ENCODE peak calls at places on chromosomes 4 and X, in eight cellular contexts. W, F, V, E, O, X, C and P are unnamed samples.

GRCh38 chrX:123731987-123732678 is 719 bp downstream of the THOC2 start:
- DNase-seq in F (peak; percentile 3), C (peak; percentile 34), W (no peak), E (peak; percentile 29), V (no peak), O (peak; percentile 14), X (no peak), P (no peak)

GRCh38 chrX:48648299-48648698 is 35.3 kb upstream of the WAS start:
- DNase-seq in O (peak; percentile 69), E (peak; percentile 20), V (no peak), C (peak; percentile 77), X (peak; percentile 51), F (peak; percentile 45), W (peak; percentile 51), P (peak; percentile 33)

GRCh38 chr4:41538017-41538733 is at the start of gene LIMCH1:
- DNase-seq in V (peak; percentile 47), O (no peak), C (peak; percentile 40), X (no peak), E (no peak), W (peak; percentile 89), F (no peak), P (no peak)

GRCh38 chr4:92235741-92236140 is 68.0 kb upstream of the GRID2 start:
- DNase-seq in C (peak; percentile 38), O (peak; percentile 40), X (no peak), W (no peak), E (no peak), F (no peak), V (no peak), P (no peak)

GRCh38 chr4:38621004-38621684 is 42.9 kb upstream of the KLF3 start:
- DNase-seq in E (peak; percentile 81), C (peak; percentile 89), O (peak; percentile 90), F (no peak), W (no peak), V (peak; percentile 51), X (no peak), P (no peak)

GRCh38 chr4:77209936-77210335 is 52.9 kb downstream of the CCNG2 start:
- DNase-seq in O (no peak), F (no peak), W (no peak), E (no peak), V (no peak), X (no peak), C (no peak), P (no peak)

GRCh38 chrX:18884916-18885315 is 99.0 kb downstream of the PHKA2 start:
- DNase-seq in E (peak; percentile 11), X (no peak), O (no peak), V (no peak), C (peak; percentile 9), F (peak; percentile 17), W (no peak), P (no peak)

GRCh38 chr4:24857996-24858395 is 54.8 kb downstream of the CCDC149 start:
- DNase-seq in E (no peak), F (no peak), X (no peak), C (peak; percentile 75), O (peak; percentile 66), W (no peak), V (no peak), P (peak; percentile 62)

GRCh38 chrX:71216446-71216845 is 6.6 kb upstream of the GJB1 start:
- DNase-seq in C (no peak), W (no peak), V (no peak), F (no peak), E (no peak), X (no peak), O (no peak), P (no peak)

DNA sequence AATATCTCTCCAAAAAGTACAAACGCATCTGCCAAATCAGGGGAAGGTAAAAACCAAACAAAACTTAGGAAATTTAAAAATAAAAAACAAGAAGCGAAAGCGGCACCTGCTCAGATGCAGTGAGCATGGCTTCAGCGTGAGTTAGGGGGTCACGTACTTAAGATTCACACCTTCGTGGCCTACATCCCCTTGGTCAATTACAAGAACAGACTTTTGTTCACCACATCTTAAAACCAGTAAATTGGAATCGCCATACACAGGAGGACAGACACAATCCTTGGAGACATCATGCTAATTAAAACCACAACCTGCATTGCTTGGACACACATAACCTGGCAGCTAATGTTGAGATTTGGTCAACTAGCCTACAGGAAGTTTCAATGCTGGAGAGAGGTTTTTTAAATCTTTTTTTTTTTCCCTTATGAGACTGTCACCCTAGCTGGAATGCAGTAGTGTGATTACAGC is 12.5 kb upstream of the SEL1L3 start:
- DNase-seq in E (no peak), V (no peak), C (no peak), F (peak; percentile 51), O (no peak), W (no peak), X (no peak), P (no peak)
- H3K4me3 ChIP-seq in E (no peak overlapping the region), V (no peak overlapping the region), C (no peak overlapping the region), F (no peak overlapping the region), O (no peak overlapping the region), W (no peak overlapping the region), X (no peak overlapping the region), P (no peak overlapping the region)

DNA sequence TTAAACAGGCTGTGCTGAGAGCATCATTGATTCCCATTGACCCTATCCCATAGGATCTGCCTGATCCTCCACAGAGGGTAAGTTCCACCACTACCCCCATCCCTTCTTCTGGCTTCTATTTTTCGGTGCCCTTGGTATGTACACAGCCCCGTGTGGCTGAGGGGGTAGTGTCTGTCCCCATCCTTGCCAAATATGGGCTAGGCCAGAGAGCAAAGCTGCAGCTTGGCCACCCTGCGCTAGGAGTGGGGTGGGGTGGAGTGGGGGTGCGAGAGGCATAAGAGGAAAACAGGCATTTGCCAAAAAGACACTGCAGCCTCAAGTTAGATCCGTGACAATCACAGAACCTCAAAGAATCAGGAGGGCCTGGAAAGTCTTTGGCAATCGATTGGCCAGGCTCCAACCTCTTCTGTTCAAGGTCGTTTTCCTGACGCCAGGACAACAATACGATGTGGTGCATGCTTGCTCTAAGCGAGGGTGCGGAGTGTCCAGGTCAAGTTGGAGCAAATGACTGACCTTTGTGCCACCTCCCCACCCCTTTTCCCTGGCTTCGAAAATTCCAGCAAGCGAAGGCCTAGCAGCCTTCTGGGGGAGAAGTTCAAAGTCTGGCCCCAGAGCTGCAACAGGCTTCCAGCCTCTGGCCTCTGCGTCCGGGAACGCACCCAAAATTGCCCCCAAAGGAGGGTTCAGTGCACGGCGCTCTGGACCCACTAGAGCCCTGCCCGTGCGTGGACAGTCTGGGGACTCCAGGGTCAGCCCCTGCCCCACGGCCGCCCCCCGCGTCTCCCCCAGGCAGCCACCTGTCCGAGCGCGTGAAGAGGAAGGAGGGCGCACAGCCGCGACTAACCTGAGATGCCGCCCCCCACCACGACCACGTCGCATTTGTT is 598 bp downstream of the MAOB start:
- DNase-seq in E (no peak), F (no peak), V (no peak), C (no peak), O (no peak), W (peak; percentile 47), X (no peak), P (no peak)
- H3K4me3 ChIP-seq in E (peak overlapping the region; percentile 31), F (no peak overlapping the region), V (peak overlapping the region; percentile 21), C (peak overlapping the region; percentile 19), O (no peak overlapping the region), W (peak overlapping the region; percentile 60), X (peak overlapping the region; percentile 34), P (peak overlapping the region; percentile 20)

DNA sequence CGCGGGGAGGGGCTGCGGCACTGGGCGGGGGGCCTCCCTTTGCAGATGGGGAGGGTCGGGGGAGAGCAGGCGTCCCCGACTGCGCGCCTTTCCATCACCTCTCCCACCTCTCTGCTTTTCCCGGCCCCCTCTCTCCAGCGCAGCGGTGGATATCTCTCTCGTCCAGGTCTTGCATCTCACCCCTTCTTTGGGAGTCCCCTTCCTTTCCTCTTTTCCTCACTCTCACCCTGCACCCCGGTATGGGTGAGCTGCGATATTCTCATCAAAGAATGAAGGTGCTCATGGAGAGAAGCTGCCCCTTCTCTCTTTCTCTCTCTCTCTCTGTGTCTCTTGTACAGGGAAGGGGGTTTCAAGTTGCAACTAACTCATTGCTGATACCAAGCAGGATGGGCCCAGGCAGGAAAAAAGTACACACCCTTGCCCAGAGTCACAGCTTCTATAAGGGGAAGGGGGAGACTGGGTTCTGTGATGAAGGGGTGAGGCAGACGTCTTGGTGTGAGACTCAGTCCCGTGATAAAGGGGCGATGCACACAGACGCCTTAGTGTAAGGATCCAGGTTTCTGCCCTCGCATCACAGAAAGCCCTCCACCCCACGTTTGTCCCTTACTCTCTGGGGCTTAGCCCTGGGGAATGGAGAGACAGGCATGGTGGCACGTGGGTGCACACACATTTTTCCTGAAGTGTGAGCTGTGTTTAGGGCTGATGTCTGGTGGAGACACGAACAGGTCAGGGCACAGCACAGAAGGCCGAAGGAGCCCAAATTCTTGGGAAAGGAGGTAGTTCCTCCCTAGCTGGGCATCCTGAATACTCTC is 84.1 kb upstream of the DHRSX start:
- DNase-seq in F (no peak), V (no peak), X (no peak), C (no peak), E (no peak), W (no peak), O (no peak), P (no peak)
- H3K4me3 ChIP-seq in F (no peak overlapping the region), V (no peak overlapping the region), X (peak overlapping the region; percentile 24), C (no peak overlapping the region), E (no peak overlapping the region), W (peak overlapping the region; percentile 35), O (no peak overlapping the region), P (no peak overlapping the region)

GRCh38 chr4:128283071-128283470 is 4.5 kb downstream of the PGRMC2 start:
- DNase-seq in E (no peak), F (no peak), W (no peak), X (no peak), O (no peak), C (no peak), V (no peak), P (no peak)

GRCh38 chr4:128286474-128287158 is 997 bp downstream of the PGRMC2 start:
- DNase-seq in X (no peak), V (no peak), F (peak; percentile 60), E (peak; percentile 8), C (peak; percentile 58), W (no peak), O (peak; percentile 80), P (peak; percentile 37)

GRCh38 chr4:128284317-128284716 is 3.3 kb downstream of the PGRMC2 start:
- DNase-seq in V (no peak), W (no peak), E (no peak), O (no peak), F (no peak), X (no peak), C (no peak), P (no peak)

GRCh38 chr4:128287159-128287870 is at the start of gene PGRMC2:
- DNase-seq in W (peak; percentile 28), V (peak; percentile 54), F (no peak), C (peak; percentile 47), O (peak; percentile 63), X (no peak), E (peak; percentile 46), P (no peak)

DNA sequence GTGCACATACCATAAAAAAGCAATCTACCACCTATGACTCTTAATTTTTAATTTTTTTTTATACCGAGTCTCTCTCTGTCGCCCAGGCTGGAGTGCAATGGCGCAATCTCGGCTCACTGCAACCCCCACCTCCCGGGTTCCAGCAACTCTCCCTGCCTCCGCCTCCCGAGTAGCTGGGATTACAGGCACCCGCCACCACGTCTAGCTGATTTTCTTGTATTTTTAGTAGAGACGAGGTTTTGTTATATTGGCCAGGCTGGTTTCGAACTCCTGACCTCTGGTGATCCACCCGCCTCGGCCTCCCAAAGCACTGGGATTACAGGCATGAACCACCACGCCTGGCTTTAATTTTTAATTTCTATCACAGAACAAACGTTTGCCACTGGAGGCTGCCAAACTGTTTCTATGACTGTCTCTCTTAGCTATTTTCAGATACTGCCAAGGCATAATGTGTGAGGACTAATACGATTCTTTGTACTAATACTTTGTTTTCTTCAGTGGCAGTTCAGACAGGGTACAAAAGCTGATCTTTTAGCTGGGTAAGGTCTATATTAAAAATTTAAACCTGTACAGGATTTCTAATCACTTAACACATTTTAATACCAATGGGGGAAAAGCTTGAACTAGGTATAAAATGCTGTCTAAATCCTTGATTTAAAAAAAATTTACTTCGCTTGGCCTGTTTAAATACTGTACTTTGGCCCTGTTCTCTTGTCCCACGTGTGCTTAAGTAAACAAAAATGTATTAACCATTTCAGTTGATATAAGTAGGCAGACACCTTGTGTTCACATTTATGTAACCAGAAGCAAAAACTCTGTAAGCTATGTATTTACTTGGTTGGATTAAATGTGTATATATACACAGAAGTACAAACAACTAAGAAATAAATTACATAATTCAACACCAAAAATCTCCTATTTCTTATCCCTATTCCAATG is 2.3 kb downstream of the PGRMC2 start:
- DNase-seq in F (no peak), V (no peak), C (peak; percentile 47), E (no peak), X (no peak), O (no peak), W (no peak), P (no peak)
- H3K4me3 ChIP-seq in F (peak overlapping the region; percentile 94), V (no peak overlapping the region), C (peak overlapping the region; percentile 78), E (peak overlapping the region; percentile 92), X (peak overlapping the region; percentile 84), O (peak overlapping the region; percentile 87), W (peak overlapping the region; percentile 80), P (peak overlapping the region; percentile 59)